ENCODE peak calls at places on chromosomes 5 and 9, in four cellular contexts. I is DMS 273 treated with DMSO at 0.1 percent for 48 hours, N is ACHN, D is smooth muscle cell of the brain vasculature. Z is an unnamed sample.
A peak's percentile ranks its signal among the peaks of the same experiment; 100 is the strongest.

GRCh38 chr5:123421773-123422172 is 1.4 kb downstream of the CEP120 start:
- DNase-seq in D (no peak), N (no peak), I (no peak), Z (no peak)

GRCh38 chr9:136093331-136093986 is 1.6 kb downstream of the NACC2 start:
- DNase-seq in D (no peak), N (no peak), I (no peak), Z (peak; percentile 42)

GRCh38 chr5:107875834-107876233 is 205.1 kb upstream of the EFNA5 start:
- DNase-seq in I (no peak), N (peak; percentile 25), D (no peak), Z (no peak)

GRCh38 chr9:75889577-75889976 is 896 bp upstream of the PCSK5 start:
- DNase-seq in D (no peak), I (no peak), N (no peak), Z (peak; percentile 44)

GRCh38 chr5:178590141-178590923 is at the start of gene COL23A1:
- DNase-seq in D (peak; percentile 10), N (peak; percentile 41), I (no peak), Z (no peak)

GRCh38 chr9:2809692-2810423 is 34.0 kb downstream of the PUM3 start:
- DNase-seq in I (no peak), D (peak; percentile 13), N (peak; percentile 91), Z (peak; percentile 41)

GRCh38 chr5:158026248-158027031 is 167.5 kb upstream of the CLINT1 start:
- DNase-seq in D (no peak), N (no peak), I (no peak), Z (no peak)

GRCh38 chr9:14692536-14692917 is 705 bp downstream of the ZDHHC21 start:
- DNase-seq in D (no peak), N (peak; percentile 22), I (no peak), Z (peak; percentile 31)

GRCh38 chr9:110788871-110789270 is 120.3 kb downstream of the MUSK start:
- DNase-seq in N (no peak), I (no peak), D (no peak), Z (no peak)

GRCh38 chr5:66633754-66634153 is 37.6 kb downstream of the MAST4 start:
- DNase-seq in I (no peak), N (no peak), D (peak; percentile 21), Z (no peak)

GRCh38 chr5:146221234-146221633 is 17.8 kb downstream of the RBM27 start:
- DNase-seq in N (no peak), I (no peak), D (no peak), Z (no peak)

GRCh38 chr5:146877783-146878470 is 630 bp downstream of the PPP2R2B start:
- DNase-seq in I (no peak), N (no peak), D (no peak), Z (no peak)

GRCh38 chr5:80275347-80275746 is 19.5 kb upstream of the SERINC5 start:
- DNase-seq in N (peak; percentile 19), I (peak; percentile 34), D (no peak), Z (peak; percentile 43)

GRCh38 chr5:169700611-169701010 is 63.5 kb downstream of the DOCK2 start:
- DNase-seq in D (no peak), N (no peak), I (no peak), Z (no peak)

GRCh38 chr5:76696254-76696653 is 19.7 kb upstream of the F2R start:
- DNase-seq in I (no peak), N (no peak), D (no peak), Z (no peak)

GRCh38 chr9:99239341-99240055 is 17.4 kb downstream of the SEC61B start:
- DNase-seq in D (no peak), I (no peak), N (no peak), Z (no peak)

GRCh38 chr9:112884721-112885120 is 6.0 kb downstream of the SLC46A2 start:
- DNase-seq in N (no peak), D (no peak), I (no peak), Z (no peak)

GRCh38 chr5:58849995-58850667 is 267.3 kb downstream of the RAB3C start:
- DNase-seq in D (no peak), I (peak; percentile 10), N (peak; percentile 39), Z (peak; percentile 62)

GRCh38 chr9:121607434-121608248 is 43.8 kb upstream of the DAB2IP start:
- DNase-seq in I (no peak), N (no peak), D (no peak), Z (peak; percentile 73)

GRCh38 chr5:127086583-127086982 is 13.3 kb upstream of the C5orf63 start:
- DNase-seq in D (no peak), I (no peak), N (no peak), Z (no peak)

GRCh38 chr5:158947831-158948230 is 151.9 kb downstream of the EBF1 start:
- DNase-seq in N (no peak), I (no peak), D (no peak), Z (no peak)

GRCh38 chr9:89116064-89116817 is 62.4 kb downstream of the SHC3 start:
- DNase-seq in D (no peak), I (no peak), N (no peak), Z (no peak)

GRCh38 chr5:40784916-40785315 is 13.3 kb downstream of the PRKAA1 start:
- DNase-seq in D (no peak), I (no peak), N (no peak), Z (no peak)

Z was measured in SW480.